ENCODE peak calls at places on chromosomes 7 and 10, in seven cellular contexts. C is neural crest cell; E is RWPE1; L is HCT116; W is body of pancreas; A is transverse colon; T is CD4-positive, alpha-beta T cell. B is an unnamed sample.

GRCh38 chr10:86598151-86598550 is 56.2 kb upstream of the OPN4 start:
- DNase-seq in C (no peak), E (no peak), L (no peak), W (no peak), A (no peak), T (no peak), B (no peak)

GRCh38 chr7:114086906-114087651 is 168.3 kb upstream of the PPP1R3A start:
- DNase-seq in C (peak), E (no peak), L (no peak), W (peak), A (peak), T (no peak), B (no peak)

GRCh38 chr7:107170051-107170661 is 1.4 kb downstream of the HBP1 start:
- DNase-seq in C (no peak), E (no peak), L (no peak), W (no peak), A (no peak), T (no peak), B (no peak)

GRCh38 chr7:157047148-157047547 is 36.7 kb upstream of the MNX1 start:
- DNase-seq in C (no peak), E (no peak), L (no peak), W (no peak), A (no peak), T (no peak), B (no peak)

GRCh38 chr10:1205450-1206030 is 149.4 kb downstream of the WDR37 start:
- DNase-seq in C (no peak), E (no peak), L (no peak), W (no peak), A (no peak), T (no peak), B (no peak)

GRCh38 chr7:44258423-44258760 is 57.6 kb downstream of the YKT6 start:
- DNase-seq in C (no peak), E (no peak), L (no peak), W (no peak), A (no peak), T (no peak), B (no peak)

GRCh38 chr10:101139421-101139911 is 8.4 kb downstream of the TLX1 start:
- DNase-seq in C (no peak), E (no peak), L (no peak), W (no peak), A (no peak), T (no peak), B (no peak)

GRCh38 chr10:110200518-110200917 is 6.9 kb upstream of the MXI1 start:
- DNase-seq in C (no peak), E (no peak), L (no peak), W (no peak), A (no peak), T (no peak), B (no peak)

GRCh38 chr7:31126976-31127375 is 74.9 kb downstream of the ADCYAP1R1 start:
- DNase-seq in C (no peak), E (no peak), L (no peak), W (no peak), A (no peak), T (no peak), B (no peak)

GRCh38 chr7:155408657-155409586 is 49.0 kb upstream of the EN2 start:
- DNase-seq in C (no peak), E (no peak), L (no peak), W (no peak), A (no peak), T (no peak), B (no peak)

GRCh38 chr10:17128261-17128660 is 1.4 kb downstream of the CUBN start:
- DNase-seq in C (no peak), E (no peak), L (no peak), W (peak), A (no peak), T (no peak), B (no peak)

GRCh38 chr7:1674161-1675035 is 4.3 kb downstream of the ELFN1 start:
- DNase-seq in C (no peak), E (no peak), L (no peak), W (peak), A (no peak), T (no peak), B (no peak)

GRCh38 chr7:1098243-1099153 is 10.6 kb downstream of the GPER1 start:
- DNase-seq in C (no peak), E (no peak), L (no peak), W (no peak), A (no peak), T (no peak), B (no peak)

GRCh38 chr7:66837007-66837406 is 84.0 kb upstream of the TMEM248 start:
- DNase-seq in C (peak), E (no peak), L (peak), W (peak), A (peak), T (no peak), B (no peak)

GRCh38 chr7:68244411-68244810 is 1247.8 kb downstream of the TYW1 start:
- DNase-seq in C (no peak), E (no peak), L (no peak), W (no peak), A (no peak), T (no peak), B (no peak)

GRCh38 chr10:127990846-127991542 is 84.1 kb downstream of the PTPRE start:
- DNase-seq in C (no peak), E (peak), L (peak), W (no peak), A (no peak), T (no peak), B (no peak)

GRCh38 chr10:9362721-9363120 is 1308.2 kb downstream of the GATA3 start:
- DNase-seq in C (no peak), E (no peak), L (no peak), W (no peak), A (no peak), T (no peak), B (no peak)

GRCh38 chr10:92038949-92039348 is 115.4 kb downstream of the BTAF1 start:
- DNase-seq in C (no peak), E (no peak), L (no peak), W (no peak), A (no peak), T (no peak), B (no peak)

GRCh38 chr7:99652671-99653070 is 27.1 kb downstream of the CYP3A5 start:
- DNase-seq in C (no peak), E (no peak), L (no peak), W (no peak), A (no peak), T (no peak), B (no peak)

GRCh38 chr10:106997721-106998120 is 166.8 kb downstream of the SORCS1 start:
- DNase-seq in C (no peak), E (no peak), L (no peak), W (peak), A (peak), T (no peak), B (no peak)

GRCh38 chr7:7185382-7185989 is 3.1 kb downstream of the C1GALT1 start:
- DNase-seq in C (no peak), E (no peak), L (no peak), W (no peak), A (no peak), T (no peak), B (no peak)

GRCh38 chr10:60114765-60115586 is 208.6 kb upstream of the CCDC6 start:
- DNase-seq in C (no peak), E (no peak), L (peak), W (peak), A (no peak), T (no peak), B (no peak)

GRCh38 chr10:24503627-24504320 is 219.9 kb downstream of the ARHGAP21 start:
- DNase-seq in C (peak), E (peak), L (peak), W (peak), A (peak), T (no peak), B (no peak)

GRCh38 chr7:27191081-27191715 is 6.2 kb upstream of the HOXA11 start:
- DNase-seq in C (no peak), E (no peak), L (no peak), W (no peak), A (peak), T (no peak), B (peak)

GRCh38 chr7:143318661-143319060 is 2.8 kb downstream of the CLCN1 start:
- DNase-seq in C (no peak), E (peak), L (no peak), W (peak), A (no peak), T (no peak), B (no peak)

DNA sequence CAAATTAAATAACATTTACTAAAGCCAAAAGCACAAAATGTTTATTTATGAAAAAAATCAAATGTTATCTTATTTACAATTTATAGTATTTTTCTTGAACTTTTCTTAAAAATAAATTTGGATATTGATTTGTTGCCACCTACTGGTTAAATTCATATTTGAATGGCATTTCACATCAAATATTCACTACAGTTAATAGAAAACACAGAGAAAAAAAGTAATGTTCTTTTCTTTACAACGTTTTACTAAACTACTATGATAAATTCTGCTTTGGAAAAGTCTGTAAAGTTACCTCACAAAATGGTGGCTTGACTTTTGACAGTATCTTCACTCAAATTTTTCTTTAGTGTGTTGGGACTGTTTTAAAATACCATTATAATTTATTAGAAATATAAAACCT is 52.7 kb downstream of the SRPK2 start:
- DNase-seq in C (no peak), E (peak), L (no peak), W (no peak), A (no peak), T (no peak), B (no peak)
- TF ChIP-seq CTCF in C (peak), E (peak), L (peak), W (peak), A (peak), T (peak), B (no peak)

GRCh38 chr10:70935631-70936030 is 47.3 kb upstream of the PCBD1 start:
- DNase-seq in C (no peak), E (no peak), L (no peak), W (no peak), A (no peak), T (no peak), B (no peak)
- TF ChIP-seq CTCF in C (no peak), E (no peak), L (no peak), W (no peak), A (no peak), T (no peak), B (no peak)

GRCh38 chr10:22010973-22011408 is 7.5 kb upstream of the DNAJC1 start:
- DNase-seq in C (no peak), E (no peak), L (peak), W (no peak), A (no peak), T (no peak), B (no peak)
- TF ChIP-seq CTCF in C (peak), E (no peak), L (no peak), W (peak), A (peak), T (peak), B (no peak)

GRCh38 chr10:29535778-29536459 is 98.9 kb downstream of the SVIL start:
- DNase-seq in C (no peak), E (no peak), L (no peak), W (no peak), A (no peak), T (no peak), B (no peak)
- TF ChIP-seq CTCF in C (no peak), E (no peak), L (no peak), W (no peak), A (no peak), T (no peak), B (no peak)

GRCh38 chr10:132591166-132591971 is 53.8 kb downstream of the INPP5A start:
- DNase-seq in C (no peak), E (peak), L (no peak), W (peak), A (peak), T (no peak), B (no peak)
- TF ChIP-seq CTCF in C (no peak), E (no peak), L (peak), W (no peak), A (no peak), T (no peak), B (no peak)